ENCODE peak calls at places on chromosomes 13 and 19, in nine cellular contexts. P is GM23248, C is PC-3, D is PC-9, A is GM23338, Z is HCT116, B is MM.1S, H is SK-N-SH, U is hepatocyte. G is an unnamed sample. For H3K9me2, the result is how much of the 10 kb centered on the place peaks cover.

GRCh38 chr13:19056984-19057490 is 124.6 kb downstream of the TUBA3C start:
- DNase-seq in P (no peak), C (no peak), D (no peak), A (no peak), Z (no peak), B (no peak), H (no peak), U (no peak), G (no peak)

GRCh38 chr13:95382411-95382810 is 81.2 kb upstream of the ABCC4 start:
- DNase-seq in P (no peak), C (peak), D (peak), A (no peak), Z (no peak), B (no peak), H (no peak), U (no peak), G (no peak)

GRCh38 chr19:56101746-56102535 is 19.2 kb downstream of the ZNF787 start:
- DNase-seq in P (no peak), C (no peak), D (peak), A (no peak), Z (no peak), B (no peak), H (no peak), U (no peak), G (no peak)

GRCh38 chr19:38329651-38330050 is 6.0 kb upstream of the CATSPERG start:
- DNase-seq in P (no peak), C (no peak), D (no peak), A (no peak), Z (no peak), B (no peak), H (no peak), U (no peak), G (no peak)

GRCh38 chr19:41327499-41328156 is 17.7 kb downstream of the CCDC97 start:
- DNase-seq in P (peak), C (peak), D (peak), A (peak), Z (no peak), B (peak), H (peak), U (no peak), G (peak)

GRCh38 chr19:9673912-9674668 is 810 bp downstream of the ZNF562 start:
- DNase-seq in P (peak), C (peak), D (peak), A (peak), Z (peak), B (no peak), H (no peak), U (no peak), G (peak)

GRCh38 chr13:34412817-34413365 is 529.2 kb upstream of the NBEA start:
- DNase-seq in P (peak), C (peak), D (peak), A (no peak), Z (no peak), B (no peak), H (no peak), U (no peak), G (no peak)

GRCh38 chr13:48319458-48320395 is 16.2 kb downstream of the RB1 start:
- DNase-seq in P (no peak), C (no peak), D (no peak), A (no peak), Z (no peak), B (no peak), H (no peak), U (no peak), G (no peak)

GRCh38 chr13:39575641-39576238 is 27.3 kb downstream of the LHFPL6 start:
- DNase-seq in P (no peak), C (no peak), D (no peak), A (no peak), Z (no peak), B (no peak), H (no peak), U (no peak), G (peak)

DNA sequence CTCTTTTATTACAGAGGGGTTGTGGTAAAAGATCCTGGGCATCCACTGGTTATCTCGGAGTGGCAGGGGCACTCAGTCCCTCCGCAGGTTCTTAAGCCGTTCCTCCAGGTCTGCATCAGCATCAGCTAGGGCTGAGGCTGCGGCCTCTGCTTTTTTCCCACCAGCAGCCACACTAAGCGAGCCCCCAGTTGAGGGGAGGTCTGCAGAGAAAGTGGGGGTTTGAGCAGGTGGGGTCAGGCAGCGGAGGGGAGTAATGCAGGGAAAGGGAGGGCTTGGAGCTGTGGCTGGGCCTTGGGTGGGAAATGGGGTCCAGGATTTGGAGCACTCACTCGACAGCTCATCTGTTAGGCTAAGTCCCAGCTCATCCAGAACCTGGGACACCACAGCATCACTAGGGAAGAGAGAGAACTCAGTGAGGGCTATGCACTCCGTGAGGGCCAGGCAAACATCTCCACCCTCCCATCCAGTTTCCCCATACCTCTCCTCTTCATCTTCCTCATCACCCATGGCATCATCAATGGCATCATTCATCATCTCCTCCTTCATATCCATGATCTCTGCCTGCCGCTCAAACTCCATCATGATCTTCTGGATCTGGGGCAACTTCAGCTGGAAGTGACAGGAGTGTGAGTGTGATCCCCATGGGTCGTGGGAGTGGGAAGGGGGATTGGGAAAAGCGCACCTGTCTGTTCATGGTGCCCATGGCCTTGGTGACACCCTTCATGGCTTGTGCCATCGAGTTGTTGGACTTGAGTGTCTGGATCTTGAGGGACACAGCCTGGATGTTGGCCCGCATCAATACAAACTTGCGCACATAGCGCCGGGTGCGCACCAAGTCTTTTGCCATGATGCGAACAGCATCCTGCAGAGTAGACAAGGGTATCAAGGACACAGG is 3.1 kb downstream of the CHMP2A start:
- DNase-seq in P (no peak), C (no peak), D (no peak), A (no peak), Z (no peak), B (no peak), H (no peak), U (peak), G (no peak)
- H3K27ac ChIP-seq in P (no peak), C (no peak), D (no peak), A (no peak), Z (no peak), B (no peak), H (no peak), U (no peak), G (no peak)

DNA sequence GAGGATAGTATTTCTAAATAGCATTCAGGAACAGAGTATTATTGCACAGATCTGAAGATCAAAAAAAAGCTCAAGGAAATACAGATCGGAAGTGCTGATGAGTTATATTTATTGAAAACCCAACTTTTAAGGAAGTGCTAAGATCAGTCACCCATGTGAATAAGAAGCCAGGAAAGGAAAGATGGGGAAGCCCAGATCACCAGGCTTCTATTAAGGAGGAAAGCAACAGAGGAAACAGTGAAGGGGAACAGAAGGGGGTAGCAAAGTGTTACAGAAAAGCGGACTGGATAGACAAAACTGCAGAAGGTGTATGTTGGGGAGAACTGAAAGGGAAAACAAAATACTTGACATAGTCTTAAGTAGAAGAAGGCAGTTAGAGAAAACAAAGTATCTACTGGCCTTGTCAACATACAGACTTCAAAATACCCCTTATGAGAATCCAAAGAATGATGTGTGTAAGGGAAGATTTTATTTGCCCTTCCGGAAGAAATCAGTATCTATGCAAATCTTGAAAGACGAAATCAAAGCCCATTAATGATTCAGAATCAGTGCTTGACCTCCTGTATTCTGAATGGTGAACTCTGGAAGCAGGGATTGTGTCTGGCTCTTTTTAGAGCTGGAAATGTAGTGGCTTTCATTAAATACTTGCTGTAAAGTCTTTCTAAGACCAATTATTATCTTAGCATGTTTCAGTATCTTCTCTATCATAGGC is 12.1 kb downstream of the UFM1 start:
- DNase-seq in P (no peak), C (no peak), D (no peak), A (no peak), Z (no peak), B (no peak), H (no peak), U (no peak), G (no peak)
- H3K9me2 ChIP-seq in P (under half), C (under half), D (under half), A (under half), Z (under half), B (under half), H (under half), U (under half), G (under half)

DNA sequence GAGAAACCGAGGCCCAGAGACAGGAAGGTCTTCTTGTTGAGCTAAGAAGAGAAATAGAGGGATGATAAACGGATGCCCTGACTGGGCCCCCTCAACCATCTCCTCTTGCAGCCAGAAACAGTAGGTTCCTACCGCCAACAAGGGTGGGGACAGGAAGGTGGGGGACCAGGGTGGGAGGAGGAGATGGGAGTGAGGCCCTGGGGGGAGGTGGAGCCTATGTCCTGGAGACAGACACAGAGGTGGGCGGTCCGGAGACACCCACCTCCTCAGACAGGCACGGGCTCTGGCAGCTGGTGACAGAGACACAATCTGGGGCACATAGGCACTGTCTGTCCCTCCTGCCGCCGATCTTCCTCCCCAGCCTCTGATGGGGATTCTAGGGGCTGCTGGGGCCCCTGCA is 16.9 kb downstream of the GADD45B start:
- DNase-seq in P (no peak), C (no peak), D (no peak), A (no peak), Z (no peak), B (no peak), H (peak), U (no peak), G (no peak)
- H3K27ac ChIP-seq in P (peak), C (peak), D (no peak), A (no peak), Z (no peak), B (no peak), H (peak), U (no peak), G (peak)

GRCh38 chr19:8401981-8402411 is 11.1 kb upstream of the MARCHF2 start:
- DNase-seq in P (no peak), C (no peak), D (no peak), A (no peak), Z (no peak), B (no peak), H (no peak), U (no peak), G (no peak)
- H3K9me2 ChIP-seq in P (under half), C (under half), D (under half), A (under half), Z (under half), B (under half), H (under half), U (under half), G (under half)

DNA sequence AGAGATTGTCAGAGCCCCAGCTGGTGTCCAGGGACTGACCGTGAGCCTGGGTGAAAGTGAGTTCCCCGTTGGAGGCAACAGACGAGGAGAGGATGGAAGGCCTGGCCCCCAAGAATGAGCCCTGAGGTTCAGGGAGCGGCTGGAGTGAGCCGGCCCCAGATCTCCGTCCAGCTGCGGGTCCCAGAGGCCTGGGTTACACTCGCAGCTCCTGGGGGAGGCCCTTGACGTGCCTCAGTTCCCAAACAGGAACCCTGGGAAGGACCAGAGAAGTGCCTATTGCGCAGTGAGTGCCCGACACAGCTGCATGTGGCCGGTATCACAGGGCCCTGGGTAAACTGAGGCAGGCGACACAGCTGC is 1.1 kb upstream of the ELANE start:
- DNase-seq in P (no peak), C (no peak), D (no peak), A (no peak), Z (no peak), B (no peak), H (no peak), U (no peak), G (no peak)
- H3K27ac ChIP-seq in P (peak), C (no peak), D (no peak), A (no peak), Z (peak), B (no peak), H (no peak), U (peak), G (no peak)

GRCh38 chr19:3005345-3005744 is 23.7 kb downstream of the TLE2 start:
- DNase-seq in P (no peak), C (no peak), D (no peak), A (no peak), Z (no peak), B (no peak), H (peak), U (no peak), G (no peak)

GRCh38 chr19:3006075-3006767 is 22.9 kb downstream of the TLE2 start:
- DNase-seq in P (no peak), C (peak), D (peak), A (peak), Z (peak), B (no peak), H (no peak), U (no peak), G (peak)

GRCh38 chr19:3007975-3008374 is 21.1 kb downstream of the TLE2 start:
- DNase-seq in P (no peak), C (no peak), D (no peak), A (no peak), Z (no peak), B (peak), H (no peak), U (no peak), G (no peak)

GRCh38 chr19:3010871-3011270 is 18.2 kb downstream of the TLE2 start:
- DNase-seq in P (no peak), C (no peak), D (no peak), A (no peak), Z (no peak), B (no peak), H (no peak), U (no peak), G (no peak)

GRCh38 chr19:3008994-3009393 is 20.1 kb downstream of the TLE2 start:
- DNase-seq in P (no peak), C (no peak), D (no peak), A (no peak), Z (no peak), B (no peak), H (no peak), U (no peak), G (no peak)
- H3K9me2 ChIP-seq in P (under half), C (under half), D (under half), A (under half), Z (under half), B (under half), H (under half), U (under half), G (under half)

GRCh38 chr19:8357007-8357521 is 6.9 kb upstream of the ANGPTL4 start:
- DNase-seq in P (no peak), C (no peak), D (no peak), A (no peak), Z (no peak), B (no peak), H (no peak), U (peak), G (no peak)
- H3K27ac ChIP-seq in P (no peak), C (no peak), D (no peak), A (no peak), Z (no peak), B (no peak), H (peak), U (no peak), G (no peak)

DNA sequence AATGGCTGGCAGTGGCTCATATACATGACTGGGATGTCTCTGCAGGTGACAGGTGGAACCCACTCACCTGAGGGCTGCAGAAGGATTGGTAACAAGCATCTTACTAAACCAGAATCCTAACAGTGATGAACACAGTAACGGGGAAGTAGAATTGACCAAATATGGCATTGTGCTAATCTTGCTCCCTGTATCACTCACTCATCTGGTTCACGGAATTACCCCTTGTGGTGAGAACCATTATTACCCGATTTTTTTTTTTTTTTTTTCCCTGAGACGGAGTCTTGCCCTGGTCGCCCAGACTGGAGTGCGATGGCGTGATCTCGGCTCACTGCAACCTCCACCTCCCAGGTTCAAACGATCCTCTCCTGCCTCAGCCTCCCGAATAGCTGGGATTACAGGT is 69.5 kb downstream of the PTPRS start:
- DNase-seq in P (peak), C (peak), D (no peak), A (peak), Z (no peak), B (no peak), H (no peak), U (no peak), G (no peak)
- H3K9me2 ChIP-seq in P (under half), C (under half), D (under half), A (under half), Z (under half), B (under half), H (under half), U (under half), G (under half)

G was measured in OCI-LY7.